ENCODE peak calls at places on chromosomes 7 and 10, in ten cellular contexts. O is retinal pigment epithelial cell; W is lung; G is pancreas; T is iPS DF 6.9; I is OCI-LY7; J is heart right ventricle; R is GM12865; N is effector memory CD4-positive, alpha-beta T cell; P is cardiac fibroblast. L is an unnamed sample.

GRCh38 chr10:124063736-124064135 is 29.7 kb downstream of the CHST15 start:
- DNase-seq in O (no peak), W (peak; percentile 38), G (no peak), T (no peak), I (peak; percentile 74), J (no peak), R (peak; percentile 51), N (no peak), P (peak; percentile 62), L (no peak)

GRCh38 chr10:3754727-3755439 is 30.1 kb downstream of the KLF6 start:
- DNase-seq in O (no peak), W (no peak), G (no peak), T (no peak), I (no peak), J (no peak), R (no peak), N (no peak), P (peak; percentile 97), L (peak; percentile 93)

GRCh38 chr10:72784551-72785421 is 92.8 kb downstream of the MCU start:
- DNase-seq in O (peak; percentile 24), W (peak; percentile 32), G (no peak), T (no peak), I (no peak), J (peak; percentile 37), R (no peak), N (no peak), P (peak; percentile 75), L (no peak)

GRCh38 chr7:151399305-151399601 is 10.6 kb downstream of the WDR86 start:
- DNase-seq in O (no peak), W (no peak), G (no peak), T (no peak), I (no peak), J (no peak), R (no peak), N (no peak), P (no peak), L (no peak)

GRCh38 chr10:28910960-28911359 is 233.6 kb downstream of the BAMBI start:
- DNase-seq in O (no peak), W (no peak), G (no peak), T (no peak), I (no peak), J (no peak), R (no peak), N (no peak), P (peak; percentile 75), L (no peak)

GRCh38 chr10:22648547-22648961 is 65.8 kb downstream of the PIP4K2A start:
- DNase-seq in O (no peak), W (no peak), G (no peak), T (no peak), I (no peak), J (no peak), R (peak; percentile 72), N (no peak), P (peak; percentile 34), L (peak; percentile 99)

GRCh38 chr7:32221756-32222155 is 151.5 kb upstream of the PDE1C start:
- DNase-seq in O (no peak), W (no peak), G (no peak), T (no peak), I (no peak), J (no peak), R (no peak), N (no peak), P (no peak), L (no peak)

GRCh38 chr10:106424981-106425380 is 739.5 kb downstream of the SORCS1 start:
- DNase-seq in O (peak; percentile 22), W (no peak), G (no peak), T (no peak), I (no peak), J (no peak), R (no peak), N (no peak), P (peak; percentile 78), L (no peak)

GRCh38 chr10:121426307-121426706 is 171.9 kb downstream of the FGFR2 start:
- DNase-seq in O (no peak), W (no peak), G (no peak), T (peak; percentile 31), I (peak; percentile 11), J (no peak), R (peak; percentile 21), N (no peak), P (no peak), L (no peak)

GRCh38 chr7:134690016-134690415 is 43.4 kb downstream of the BPGM start:
- DNase-seq in O (no peak), W (no peak), G (no peak), T (no peak), I (no peak), J (no peak), R (peak; percentile 38), N (no peak), P (peak; percentile 78), L (no peak)

GRCh38 chr10:60380781-60381180 is 8.9 kb downstream of the ANK3 start:
- DNase-seq in O (no peak), W (no peak), G (no peak), T (no peak), I (no peak), J (no peak), R (no peak), N (no peak), P (no peak), L (no peak)

GRCh38 chr7:142854505-142855400 is at the start of gene EPHB6:
- DNase-seq in O (no peak), W (peak; percentile 82), G (peak; percentile 93), T (no peak), I (peak; percentile 38), J (peak; percentile 86), R (peak; percentile 62), N (peak; percentile 54), P (peak; percentile 56), L (no peak)

GRCh38 chr7:151351967-151352366 is 10.4 kb downstream of the NUB1 start:
- DNase-seq in O (no peak), W (no peak), G (no peak), T (no peak), I (peak; percentile 37), J (no peak), R (peak; percentile 85), N (peak; percentile 60), P (no peak), L (no peak)

GRCh38 chr7:32299133-32299702 is 191.0 kb downstream of the LSM5 start:
- DNase-seq in O (no peak), W (no peak), G (no peak), T (no peak), I (no peak), J (peak; percentile 69), R (no peak), N (no peak), P (peak; percentile 1), L (no peak)

GRCh38 chr7:142602183-142602582 is 147.1 kb upstream of the PRSS1 start:
- DNase-seq in O (no peak), W (no peak), G (no peak), T (no peak), I (no peak), J (no peak), R (no peak), N (no peak), P (peak; percentile 24), L (no peak)

GRCh38 chr7:79282051-79282694 is 171.3 kb downstream of the MAGI2 start:
- DNase-seq in O (peak; percentile 66), W (no peak), G (no peak), T (no peak), I (no peak), J (no peak), R (no peak), N (no peak), P (peak; percentile 87), L (no peak)

GRCh38 chr7:81501220-81501619 is 268.6 kb downstream of the HGF start:
- DNase-seq in O (no peak), W (no peak), G (no peak), T (no peak), I (peak; percentile 1), J (no peak), R (peak; percentile 9), N (no peak), P (peak; percentile 86), L (no peak)

GRCh38 chr10:130964771-130965170 is 346.8 kb downstream of the TCERG1L start:
- DNase-seq in O (no peak), W (peak; percentile 11), G (no peak), T (no peak), I (no peak), J (no peak), R (no peak), N (no peak), P (no peak), L (no peak)

GRCh38 chr7:47453093-47454056 is 128.5 kb downstream of the TNS3 start:
- DNase-seq in O (peak; percentile 77), W (peak; percentile 70), G (peak; percentile 84), T (no peak), I (no peak), J (peak; percentile 58), R (no peak), N (no peak), P (peak; percentile 95), L (peak; percentile 35)
- H3K4me3 ChIP-seq in O (peak overlapping the region; percentile 18), W (no peak overlapping the region), G (peak overlapping the region; percentile 19), T (no peak overlapping the region), I (no peak overlapping the region), J (peak overlapping the region; percentile 44), R (no peak overlapping the region), N (no peak overlapping the region), P (peak overlapping the region; percentile 33), L (peak overlapping the region; percentile 55)

DNA sequence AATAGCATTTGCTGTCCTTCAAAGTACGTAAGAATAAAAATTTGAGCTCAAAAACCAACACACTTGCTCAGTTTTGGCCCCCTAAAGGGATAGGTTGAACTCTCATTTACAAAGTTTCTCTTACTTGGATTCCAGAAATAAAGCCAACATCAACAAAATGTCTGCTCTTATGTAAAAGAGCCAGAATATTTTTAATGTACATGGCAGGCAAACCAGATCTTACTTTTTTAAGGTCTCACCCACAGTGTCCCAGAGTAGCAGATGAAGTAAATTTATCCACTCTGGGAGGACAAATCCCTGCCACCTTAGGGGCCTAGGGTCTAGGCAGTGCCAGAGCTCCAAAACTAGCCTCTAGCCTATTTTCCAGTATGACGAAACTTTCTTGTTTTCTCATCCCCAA is 159.6 kb downstream of the SKAP2 start:
- DNase-seq in O (no peak), W (no peak), G (no peak), T (no peak), I (no peak), J (no peak), R (no peak), N (no peak), P (peak; percentile 37), L (no peak)
- H3K4me3 ChIP-seq in O (no peak overlapping the region), W (no peak overlapping the region), G (no peak overlapping the region), T (no peak overlapping the region), I (no peak overlapping the region), J (no peak overlapping the region), R (no peak overlapping the region), N (no peak overlapping the region), P (no peak overlapping the region), L (no peak overlapping the region)

DNA sequence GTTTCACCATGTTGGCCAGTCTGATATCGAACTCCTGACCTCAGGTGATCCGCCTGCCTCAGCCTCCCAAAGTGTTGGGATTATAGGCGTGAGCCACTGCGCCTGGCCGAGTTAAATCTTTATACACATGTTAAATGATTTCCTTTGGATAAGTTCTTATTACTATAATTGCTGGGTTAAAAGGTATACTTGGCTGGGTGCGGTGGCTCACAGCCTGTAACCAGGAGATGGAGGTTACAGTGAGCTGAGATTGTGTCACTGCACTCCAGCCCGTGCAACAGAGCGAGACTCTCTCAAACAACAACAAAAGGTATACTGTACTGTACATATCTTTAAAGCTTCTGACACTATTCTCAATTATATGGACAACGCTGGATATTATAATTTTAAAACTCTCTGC is 53.2 kb upstream of the CDK13 start:
- DNase-seq in O (no peak), W (no peak), G (no peak), T (no peak), I (no peak), J (no peak), R (no peak), N (no peak), P (no peak), L (no peak)
- H3K4me3 ChIP-seq in O (no peak overlapping the region), W (no peak overlapping the region), G (no peak overlapping the region), T (no peak overlapping the region), I (no peak overlapping the region), J (peak overlapping the region; percentile 25), R (no peak overlapping the region), N (no peak overlapping the region), P (no peak overlapping the region), L (no peak overlapping the region)

GRCh38 chr10:15339857-15340256 is 31.2 kb downstream of the FAM171A1 start:
- DNase-seq in O (no peak), W (no peak), G (no peak), T (no peak), I (no peak), J (no peak), R (no peak), N (no peak), P (no peak), L (no peak)
- H3K4me3 ChIP-seq in O (no peak overlapping the region), W (no peak overlapping the region), G (no peak overlapping the region), T (no peak overlapping the region), I (no peak overlapping the region), J (no peak overlapping the region), R (no peak overlapping the region), N (no peak overlapping the region), P (no peak overlapping the region), L (no peak overlapping the region)